ENCODE peak calls at places on chromosomes 5 and 9, in five cellular contexts. T is AG09309, E is cardiac fibroblast, C is choroid plexus epithelial cell, G is spleen. Z is an unnamed sample.

GRCh38 chr5:33558489-33558888 is 117.7 kb downstream of the TARS1 start:
- DNase-seq in G (no peak), T (no peak), E (no peak), C (no peak), Z (no peak)

GRCh38 chr9:6779417-6780241 is 21.9 kb downstream of the KDM4C start:
- DNase-seq in C (peak), G (no peak), T (no peak), E (peak), Z (peak)

GRCh38 chr5:124957063-124957462 is 210.6 kb upstream of the ZNF608 start:
- DNase-seq in C (no peak), E (no peak), G (no peak), T (no peak), Z (no peak)

GRCh38 chr5:122291000-122291592 is 20.9 kb upstream of the SNCAIP start:
- DNase-seq in G (no peak), T (no peak), C (peak), E (no peak), Z (no peak)

GRCh38 chr5:125277494-125278154 is 531.2 kb upstream of the ZNF608 start:
- DNase-seq in E (peak), G (no peak), C (peak), T (peak), Z (peak)

GRCh38 chr9:98367371-98367900 is 112.0 kb upstream of the TBC1D2 start:
- DNase-seq in T (no peak), C (no peak), E (no peak), G (no peak), Z (no peak)

GRCh38 chr5:179114756-179115155 is 54.6 kb downstream of the ZNF354C start:
- DNase-seq in G (peak), E (no peak), C (no peak), T (no peak), Z (no peak)

GRCh38 chr5:66727630-66728029 is 131.4 kb downstream of the MAST4 start:
- DNase-seq in T (no peak), C (no peak), G (no peak), E (no peak), Z (no peak)

GRCh38 chr9:35000535-35001284 is 11.2 kb downstream of the DNAJB5 start:
- DNase-seq in C (peak), E (peak), T (peak), G (no peak), Z (no peak)

GRCh38 chr9:4375424-4376195 is 75.7 kb upstream of the GLIS3 start:
- DNase-seq in C (peak), E (peak), G (no peak), T (peak), Z (no peak)

GRCh38 chr9:4048441-4048840 is 251.4 kb downstream of the GLIS3 start:
- DNase-seq in G (no peak), T (peak), C (peak), E (peak), Z (no peak)

GRCh38 chr9:114224247-114224610 is 68.9 kb downstream of the COL27A1 start:
- DNase-seq in T (no peak), C (no peak), G (no peak), E (peak), Z (no peak)

GRCh38 chr9:105884416-105884815 is 190.1 kb downstream of the TMEM38B start:
- DNase-seq in G (no peak), E (no peak), T (no peak), C (no peak), Z (no peak)

GRCh38 chr9:17057729-17058128 is 77.1 kb upstream of the CNTLN start:
- DNase-seq in T (no peak), G (no peak), C (no peak), E (no peak), Z (no peak)

GRCh38 chr9:124511426-124511840 is 4.2 kb upstream of the NR5A1 start:
- DNase-seq in E (no peak), T (no peak), C (no peak), G (no peak), Z (no peak)

GRCh38 chr9:90607701-90608122 is 34.9 kb downstream of the DIRAS2 start:
- DNase-seq in T (no peak), G (no peak), E (no peak), C (no peak), Z (no peak)
- H3K4me3 ChIP-seq in T (no peak), G (no peak), E (no peak), C (no peak), Z (no peak)

GRCh38 chr5:39691993-39692392 is 267.2 kb upstream of the DAB2 start:
- DNase-seq in G (no peak), E (peak), T (no peak), C (peak), Z (no peak)
- TF ChIP-seq CTCF in G (no peak), E (peak), T (peak), C (peak), Z (no peak)

GRCh38 chr9:120928015-120928719 is 1.6 kb upstream of the TRAF1 start:
- DNase-seq in G (peak), T (no peak), C (no peak), E (peak), Z (no peak)

GRCh38 chr9:120927125-120928014 is 774 bp upstream of the TRAF1 start:
- DNase-seq in G (no peak), T (no peak), C (no peak), E (no peak), Z (no peak)

GRCh38 chr9:120925535-120926396 is 830 bp downstream of the TRAF1 start:
- DNase-seq in T (no peak), E (peak), G (no peak), C (peak), Z (peak)

GRCh38 chr9:120924698-120925534 is 1.7 kb downstream of the TRAF1 start:
- DNase-seq in E (no peak), T (no peak), C (no peak), G (peak), Z (no peak)

GRCh38 chr9:120926397-120926928 is at the start of gene TRAF1:
- DNase-seq in T (no peak), E (no peak), C (no peak), G (peak), Z (no peak)
- H3K4me3 ChIP-seq in T (no peak), E (no peak), C (no peak), G (peak), Z (no peak)

DNA sequence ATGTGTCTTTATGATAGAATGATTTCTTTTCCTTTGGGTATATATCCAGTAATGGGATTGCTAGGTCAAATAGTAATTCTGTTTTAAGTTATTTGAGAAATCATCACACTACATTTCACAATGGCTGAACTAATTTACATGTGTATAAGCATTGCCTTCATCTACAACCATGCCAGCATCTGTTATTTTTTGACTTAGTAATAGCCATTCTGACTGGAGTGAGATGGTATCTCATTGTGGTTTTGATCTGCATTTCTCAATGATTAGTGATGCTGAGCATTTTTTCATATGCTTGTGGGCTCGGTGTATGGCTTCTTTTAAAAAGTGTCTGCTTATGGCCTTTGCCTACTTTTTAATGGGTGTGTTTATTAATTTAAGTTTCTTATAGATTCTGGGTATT is 102.3 kb upstream of the CCDC112 start:
- DNase-seq in T (peak), E (peak), C (peak), G (no peak), Z (no peak)
- TF ChIP-seq CTCF in T (no peak), E (no peak), C (no peak), G (no peak), Z (no peak)

DNA sequence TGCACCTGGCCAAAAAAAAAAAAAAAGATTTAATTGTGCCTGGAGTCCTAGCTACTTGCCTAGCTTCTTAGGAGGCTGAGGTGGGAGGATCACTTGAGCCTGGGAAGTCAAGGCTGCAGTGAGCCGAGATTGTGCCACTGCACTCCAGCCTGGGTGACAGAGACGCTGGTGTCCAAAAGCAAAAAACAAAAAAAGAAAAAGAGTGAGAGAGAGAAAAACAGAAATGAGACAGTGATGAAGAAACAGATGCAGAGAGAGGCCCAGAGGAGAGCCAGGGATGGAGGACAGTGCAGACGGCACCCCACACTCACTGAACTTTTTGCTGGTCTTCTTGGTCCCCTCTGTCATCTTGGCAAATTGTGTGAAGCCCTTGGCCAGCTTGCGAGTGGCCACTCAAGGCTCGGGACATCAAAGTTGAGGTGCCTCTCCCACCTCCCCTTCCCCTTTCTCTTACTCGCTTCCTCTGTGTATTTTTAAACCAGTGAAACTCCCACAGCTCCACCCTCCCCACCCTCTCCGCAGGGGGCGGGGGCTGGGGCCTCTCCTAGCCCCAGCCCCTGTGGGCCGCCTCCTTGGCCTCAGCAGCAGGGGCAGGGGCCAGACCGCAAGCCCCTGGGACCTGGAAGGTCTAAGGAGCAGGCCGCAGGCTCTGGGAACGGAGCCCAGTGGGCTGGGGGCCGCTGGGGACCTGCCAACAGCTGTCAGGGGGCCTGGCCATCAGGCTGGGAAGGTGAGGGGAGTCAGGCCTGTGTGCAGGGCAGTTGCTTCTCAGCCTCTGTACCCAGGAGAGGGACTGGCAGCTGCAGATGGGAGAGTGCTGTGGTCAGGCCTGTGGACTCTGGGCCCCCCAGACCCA is at the start of gene SH2D3C:
- DNase-seq in E (no peak), T (no peak), G (peak), C (peak), Z (no peak)
- H3K4me3 ChIP-seq in E (no peak), T (no peak), G (peak), C (no peak), Z (no peak)

GRCh38 chr9:133342570-133342969 is 5.4 kb downstream of the MED22 start:
- DNase-seq in T (no peak), G (peak), C (no peak), E (no peak), Z (no peak)
- TF ChIP-seq CTCF in T (peak), G (no peak), C (peak), E (peak), Z (peak)

GRCh38 chr5:177430146-177430951 is 3.9 kb downstream of the GRK6 start:
- DNase-seq in T (no peak), G (peak), C (no peak), E (no peak), Z (no peak)
- H3K4me3 ChIP-seq in T (no peak), G (no peak), C (no peak), E (no peak), Z (no peak)

GRCh38 chr5:75374394-75374814 is 37.4 kb downstream of the HMGCR start:
- DNase-seq in G (peak), C (no peak), T (no peak), E (no peak), Z (no peak)
- TF ChIP-seq CTCF in G (no peak), C (no peak), T (no peak), E (no peak), Z (no peak)